ENCODE peak calls at places on chromosomes 6 and 20, in four cellular contexts. E is mesenchymal stem cell, J is H9, R is H1. O is an unnamed sample.

GRCh38 chr6:28940859-28941680 is 17.3 kb upstream of the TRIM27 start:
- DNase-seq in E (peak), J (peak), R (peak), O (peak)

GRCh38 chr6:89387516-89388222 is 24.4 kb downstream of the RRAGD start:
- DNase-seq in E (no peak), J (no peak), R (no peak), O (no peak)

GRCh38 chr20:47455133-47456040 is 46.3 kb upstream of the NCOA3 start:
- DNase-seq in E (peak), J (no peak), R (no peak), O (no peak)

GRCh38 chr20:7496394-7497111 is 443.7 kb downstream of the HAO1 start:
- DNase-seq in E (peak), J (no peak), R (no peak), O (no peak)

GRCh38 chr20:34475979-34476736 is 40.1 kb upstream of the DYNLRB1 start:
- DNase-seq in E (no peak), J (peak), R (no peak), O (no peak)

GRCh38 chr6:3402310-3403243 is 54.3 kb downstream of the SLC22A23 start:
- DNase-seq in E (no peak), J (no peak), R (no peak), O (no peak)

GRCh38 chr6:38671885-38672467 is 31.0 kb downstream of the GLO1 start:
- DNase-seq in E (peak), J (peak), R (no peak), O (peak)

GRCh38 chr6:151121900-151122299 is 117.9 kb upstream of the AKAP12 start:
- DNase-seq in E (no peak), J (no peak), R (no peak), O (no peak)

GRCh38 chr6:63923139-63923739 is 287.6 kb downstream of the PHF3 start:
- DNase-seq in E (peak), J (no peak), R (no peak), O (no peak)

GRCh38 chr6:114783083-114783482 is 440.3 kb upstream of the HS3ST5 start:
- DNase-seq in E (no peak), J (no peak), R (no peak), O (no peak)

GRCh38 chr20:60535211-60535610 is 577.0 kb downstream of the CDH26 start:
- DNase-seq in E (no peak), J (no peak), R (no peak), O (no peak)

GRCh38 chr6:133193396-133193795 is 47.8 kb upstream of the EYA4 start:
- DNase-seq in E (no peak), J (no peak), R (no peak), O (no peak)

GRCh38 chr20:16271450-16271849 is 301.8 kb downstream of the KIF16B start:
- DNase-seq in E (no peak), J (no peak), R (no peak), O (no peak)

GRCh38 chr20:34920055-34920454 is 35.6 kb downstream of the GSS start:
- DNase-seq in E (no peak), J (no peak), R (no peak), O (no peak)

GRCh38 chr6:56525976-56526375 is 116.7 kb downstream of the DST start:
- DNase-seq in E (no peak), J (no peak), R (peak), O (peak)

GRCh38 chr20:62766071-62766450 is 30.2 kb upstream of the MRGBP start:
- DNase-seq in E (no peak), J (no peak), R (no peak), O (no peak)

GRCh38 chr20:62667530-62668440 is 25.5 kb downstream of the SLCO4A1 start:
- DNase-seq in E (no peak), J (no peak), R (no peak), O (no peak)

GRCh38 chr6:169719117-169719516 is 5.2 kb downstream of the PHF10 start:
- DNase-seq in E (no peak), J (no peak), R (no peak), O (no peak)

GRCh38 chr6:156801712-156802111 is 24.5 kb downstream of the ARID1B start:
- DNase-seq in E (no peak), J (no peak), R (no peak), O (no peak)

GRCh38 chr20:2753456-2754040 is 46.9 kb downstream of the CPXM1 start:
- DNase-seq in E (no peak), J (no peak), R (no peak), O (no peak)

GRCh38 chr6:43950731-43951062 is 176.6 kb downstream of the MRPL14 start:
- DNase-seq in E (no peak), J (no peak), R (no peak), O (no peak)

GRCh38 chr20:44981736-44982406 is 15.6 kb downstream of the STK4 start:
- DNase-seq in E (no peak), J (no peak), R (no peak), O (no peak)
- H2AFZ ChIP-seq in E (no peak), J (no peak), R (no peak), O (no peak)

DNA sequence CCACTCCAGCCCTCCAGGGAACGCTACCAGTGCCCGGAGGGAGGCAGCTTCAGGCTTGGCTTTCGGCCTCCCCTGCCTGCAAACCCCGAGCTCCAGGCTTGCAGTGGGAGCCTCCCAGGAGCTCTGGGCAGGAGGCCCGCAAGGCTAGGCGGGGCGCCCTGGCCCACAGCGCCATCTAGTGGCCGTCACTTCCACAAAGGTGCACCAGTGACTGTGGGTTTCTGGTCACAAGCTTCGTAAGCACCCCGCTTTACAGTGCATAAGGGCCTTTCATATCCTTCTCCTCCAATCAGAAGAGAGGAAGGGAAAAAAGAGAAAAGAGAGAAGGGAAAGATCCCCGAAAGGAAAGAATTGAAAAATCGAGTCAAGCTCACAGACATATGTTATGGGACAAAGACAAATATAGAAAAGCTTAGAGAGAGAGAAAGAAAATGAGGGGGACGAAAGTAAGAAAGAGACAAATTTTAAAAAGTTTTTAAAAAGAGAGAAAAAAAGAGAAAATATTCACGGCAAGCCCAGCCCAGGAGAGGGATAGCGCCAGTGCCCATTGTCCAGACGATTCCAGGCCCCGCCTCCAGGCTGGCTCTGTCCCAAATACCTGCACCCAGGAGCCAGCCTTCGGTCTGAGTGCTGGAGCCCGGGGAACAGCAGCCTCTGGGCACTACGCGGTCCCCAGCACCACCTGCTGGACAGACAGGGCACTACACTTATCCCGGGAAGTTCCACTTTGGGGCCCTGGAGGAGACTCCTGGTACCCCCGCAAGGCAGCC is 207.1 kb downstream of the PREX1 start:
- DNase-seq in E (peak), J (peak), R (peak), O (peak)
- H2BK12ac ChIP-seq in E (no peak), J (no peak), R (peak), O (peak)

DNA sequence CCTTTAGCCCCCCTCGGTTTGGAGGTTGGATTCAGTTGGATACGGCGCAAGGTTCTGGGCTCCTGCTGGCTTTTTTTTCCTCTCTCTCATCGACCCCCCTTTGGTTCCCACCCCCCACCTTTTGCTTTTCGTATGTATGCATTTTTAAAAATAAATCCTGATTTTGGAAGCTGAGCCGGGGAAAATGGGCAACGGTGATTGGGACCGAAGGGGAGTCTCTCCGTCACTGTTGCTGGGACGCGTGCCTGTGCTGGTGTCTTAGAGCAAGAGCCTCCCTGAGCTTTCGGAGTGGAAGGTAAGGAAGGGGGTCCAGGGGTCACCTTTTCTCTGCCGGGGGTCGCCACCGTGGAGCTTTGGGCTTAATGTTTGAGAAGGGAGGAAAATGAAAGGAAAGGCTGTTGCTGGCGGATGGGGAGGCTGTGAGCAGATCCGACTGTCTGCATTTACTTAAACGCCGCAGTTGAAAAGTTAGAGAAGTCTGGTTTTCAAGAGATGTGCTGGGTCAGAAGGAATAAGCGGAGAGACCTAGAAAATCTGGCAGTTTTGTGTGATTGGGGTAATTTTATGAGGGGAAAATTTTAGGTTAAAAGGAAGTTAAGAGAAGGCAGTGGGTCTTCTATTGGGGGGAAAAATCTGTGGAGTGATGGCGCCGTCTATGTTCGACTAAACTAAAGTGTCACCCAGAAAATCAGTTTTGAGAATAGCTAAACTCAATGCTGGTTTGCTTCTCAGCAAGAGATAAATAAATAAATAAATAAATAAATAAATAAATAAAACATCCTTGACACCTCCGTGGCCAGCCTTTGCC is 828 bp downstream of the ADGRB3 start:
- DNase-seq in E (peak), J (peak), R (no peak), O (peak)
- H3K18ac ChIP-seq in E (no peak), J (no peak), R (no peak), O (peak)

DNA sequence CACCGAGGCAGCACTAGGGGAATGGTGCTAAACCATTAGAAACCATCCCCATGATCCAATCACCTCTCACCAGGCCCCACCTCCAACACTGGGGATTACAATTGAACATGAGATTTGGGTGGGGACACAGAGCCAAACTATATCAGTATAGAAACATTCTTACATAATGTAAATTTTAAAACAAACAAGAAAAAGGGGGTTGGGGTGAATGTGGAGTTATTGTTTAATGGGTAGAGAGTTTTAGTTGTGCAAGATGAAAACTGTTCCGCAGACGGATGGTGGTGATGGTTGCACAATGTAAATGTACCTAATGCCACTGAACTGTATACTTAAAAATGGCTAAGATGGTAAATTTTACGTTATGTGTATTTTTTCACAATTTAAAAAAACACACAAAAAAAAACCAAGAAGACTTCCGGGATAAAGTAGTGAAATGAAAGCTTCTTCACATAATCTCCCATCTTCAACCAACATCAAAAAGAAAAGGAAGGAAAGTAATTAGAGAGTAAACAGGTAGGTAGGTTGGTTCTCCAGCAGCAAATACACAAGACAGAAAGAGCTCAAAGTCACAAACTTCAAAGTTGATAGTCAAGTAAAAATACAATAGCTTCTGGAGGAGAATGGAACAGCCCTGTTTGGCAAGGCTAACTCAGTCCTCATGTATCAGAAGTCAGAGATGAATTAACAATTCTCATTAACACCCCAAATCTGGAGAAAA is 16.3 kb downstream of the RARS2 start:
- DNase-seq in E (no peak), J (no peak), R (no peak), O (no peak)
- H2AFZ ChIP-seq in E (no peak), J (no peak), R (no peak), O (no peak)

GRCh38 chr20:57465486-57465885 is 59.5 kb downstream of the CTCFL start:
- DNase-seq in E (no peak), J (no peak), R (no peak), O (no peak)
- H2BK12ac ChIP-seq in E (no peak), J (no peak), R (peak), O (no peak)

GRCh38 chr6:130961148-130961547 is 101.9 kb downstream of the EPB41L2 start:
- DNase-seq in E (no peak), J (no peak), R (no peak), O (no peak)

GRCh38 chr6:130965657-130966056 is 97.4 kb downstream of the EPB41L2 start:
- DNase-seq in E (no peak), J (no peak), R (no peak), O (no peak)

GRCh38 chr6:130964808-130965604 is 98.0 kb downstream of the EPB41L2 start:
- DNase-seq in E (no peak), J (no peak), R (no peak), O (no peak)

GRCh38 chr6:130964289-130964688 is 98.8 kb downstream of the EPB41L2 start:
- DNase-seq in E (no peak), J (no peak), R (no peak), O (no peak)

GRCh38 chr6:130962951-130963350 is 100.1 kb downstream of the EPB41L2 start:
- DNase-seq in E (no peak), J (no peak), R (no peak), O (no peak)
- H3K18ac ChIP-seq in E (no peak), J (no peak), R (no peak), O (no peak)

GRCh38 chr6:153958860-153959259 is 80.2 kb upstream of the OPRM1 start:
- DNase-seq in E (no peak), J (peak), R (no peak), O (no peak)
- H2AFZ ChIP-seq in E (no peak), J (no peak), R (peak), O (no peak)

O was measured in neuronal stem cell.